ENCODE peak calls at places on chromosomes 5 and 9, in six cellular contexts. W is A549, Y is H1, I is suprapubic skin, O is ovary, R is transverse colon. S is an unnamed sample. For H3K4me1, the result is how much of the 10 kb centered on the place peaks cover.

GRCh38 chr5:2371419-2371710 is 380.1 kb downstream of the IRX2 start:
- DNase-seq in Y (no peak), O (no peak), I (no peak), W (no peak), R (no peak), S (no peak)

GRCh38 chr9:130698514-130698913 is 4.9 kb downstream of the EXOSC2 start:
- DNase-seq in W (no peak), I (no peak), O (no peak), R (no peak), Y (no peak), S (no peak)

GRCh38 chr9:135137398-135137832 is 49.9 kb downstream of the OLFM1 start:
- DNase-seq in W (no peak), O (no peak), Y (no peak), R (no peak), I (no peak), S (no peak)

GRCh38 chr9:136901516-136902258 is 15.4 kb downstream of the TRAF2 start:
- DNase-seq in Y (no peak), R (peak), W (peak), O (no peak), I (no peak), S (no peak)

GRCh38 chr9:98502311-98502975 is 206.3 kb downstream of the GABBR2 start:
- DNase-seq in I (no peak), Y (peak), R (no peak), W (no peak), O (no peak), S (no peak)

GRCh38 chr5:75265731-75266130 is 29.1 kb upstream of the ANKRD31 start:
- DNase-seq in W (peak), O (no peak), I (no peak), Y (no peak), R (no peak), S (no peak)

GRCh38 chr5:109516385-109516784 is 106.6 kb upstream of the PJA2 start:
- DNase-seq in O (no peak), W (no peak), R (no peak), I (no peak), Y (no peak), S (no peak)

GRCh38 chr9:105662184-105663104 is at the start of gene TAL2:
- DNase-seq in W (no peak), O (no peak), I (no peak), R (no peak), Y (no peak), S (no peak)

GRCh38 chr5:16918156-16918555 is 17.9 kb downstream of the MYO10 start:
- DNase-seq in I (no peak), W (no peak), Y (no peak), R (no peak), O (peak), S (no peak)

GRCh38 chr5:124456244-124456643 is 290.2 kb downstream of the ZNF608 start:
- DNase-seq in O (no peak), W (no peak), I (no peak), Y (no peak), R (no peak), S (no peak)

GRCh38 chr9:98442114-98442513 is 186.7 kb upstream of the TBC1D2 start:
- DNase-seq in Y (no peak), O (no peak), R (no peak), I (no peak), W (no peak), S (no peak)

GRCh38 chr5:60740322-60740721 is 40.4 kb upstream of the DEPDC1B start:
- DNase-seq in Y (no peak), O (no peak), I (no peak), R (no peak), W (no peak), S (no peak)

GRCh38 chr9:77807295-77807694 is 159.2 kb upstream of the GNA14 start:
- DNase-seq in I (no peak), W (peak), Y (no peak), R (no peak), O (no peak), S (no peak)

GRCh38 chr9:116951588-116952433 is 264.7 kb downstream of the TRIM32 start:
- DNase-seq in O (no peak), Y (no peak), I (no peak), W (peak), R (no peak), S (no peak)

GRCh38 chr9:95613670-95614069 is 96.9 kb upstream of the PTCH1 start:
- DNase-seq in W (no peak), Y (no peak), R (no peak), I (no peak), O (no peak), S (no peak)

GRCh38 chr5:149414405-149415244 is 35.5 kb upstream of the IL17B start:
- DNase-seq in R (no peak), I (no peak), Y (no peak), W (no peak), O (no peak), S (no peak)

GRCh38 chr9:24828687-24829086 is 283.0 kb upstream of the IZUMO3 start:
- DNase-seq in R (no peak), Y (no peak), W (no peak), O (no peak), I (no peak), S (no peak)

GRCh38 chr9:114012126-114012525 is 66.0 kb downstream of the AMBP start:
- DNase-seq in I (peak), O (no peak), Y (no peak), R (no peak), W (no peak), S (peak)

GRCh38 chr5:82274343-82275266 is 3.5 kb downstream of the RPS23 start:
- DNase-seq in R (no peak), I (no peak), W (peak), Y (peak), O (no peak), S (no peak)

GRCh38 chr5:167565555-167565954 is 725.9 kb upstream of the WWC1 start:
- DNase-seq in O (no peak), I (no peak), Y (no peak), W (peak), R (no peak), S (no peak)

GRCh38 chr9:136201609-136202448 is 3.1 kb downstream of the LHX3 start:
- DNase-seq in Y (peak), I (no peak), W (no peak), O (no peak), R (no peak), S (no peak)

GRCh38 chr9:96327694-96328352 is 25.8 kb upstream of the HSD17B3 start:
- DNase-seq in W (peak), O (no peak), R (peak), I (no peak), Y (no peak), S (peak)

GRCh38 chr5:5387789-5388188 is 34.7 kb upstream of the ICE1 start:
- DNase-seq in O (no peak), W (no peak), Y (no peak), R (no peak), I (no peak), S (no peak)

GRCh38 chr9:132857601-132858342 is 20.3 kb downstream of the AK8 start:
- DNase-seq in R (no peak), I (no peak), O (peak), Y (peak), W (no peak), S (no peak)

GRCh38 chr9:70625078-70625477 is 210.6 kb upstream of the KLF9 start:
- DNase-seq in I (no peak), Y (no peak), W (no peak), R (no peak), O (no peak), S (no peak)

GRCh38 chr9:68678430-68678829 is 26.6 kb upstream of the PIP5K1B start:
- DNase-seq in W (peak), Y (no peak), I (no peak), O (no peak), R (peak), S (no peak)

GRCh38 chr5:35229076-35230042 is 928 bp downstream of the PRLR start:
- DNase-seq in I (no peak), R (peak), O (no peak), W (peak), Y (peak), S (no peak)

GRCh38 chr5:143016777-143017374 is 246.7 kb downstream of the ARHGAP26 start:
- DNase-seq in W (peak), O (no peak), R (peak), I (no peak), Y (no peak), S (no peak)

GRCh38 chr5:134227259-134227658 is 1.4 kb upstream of the PPP2CA start:
- DNase-seq in W (peak), O (no peak), Y (peak), I (peak), R (peak), S (peak)

GRCh38 chr5:3324421-3325101 is 271.1 kb upstream of the IRX1 start:
- DNase-seq in R (no peak), I (peak), Y (no peak), O (no peak), W (no peak), S (no peak)

GRCh38 chr5:37664551-37664950 is 175.3 kb downstream of the GDNF start:
- DNase-seq in W (no peak), R (no peak), O (no peak), I (no peak), Y (no peak), S (no peak)
- H3K27ac ChIP-seq in W (no peak), R (no peak), O (no peak), I (no peak), Y (no peak), S (no peak)

GRCh38 chr9:32136700-32137339 is 247.6 kb upstream of the ACO1 start:
- DNase-seq in Y (no peak), O (no peak), I (no peak), W (peak), R (no peak), S (no peak)
- TF ChIP-seq EP300 in Y (no peak), O (no peak), I (no peak), W (no peak), R (no peak), S (no peak)

GRCh38 chr5:95216136-95216955 is 68.5 kb downstream of the MCTP1 start:
- DNase-seq in O (no peak), R (no peak), I (no peak), Y (no peak), W (no peak), S (no peak)
- H3K4me1 ChIP-seq in O (under half), R (under half), I (under half), Y (under half), W (under half), S (under half)

DNA sequence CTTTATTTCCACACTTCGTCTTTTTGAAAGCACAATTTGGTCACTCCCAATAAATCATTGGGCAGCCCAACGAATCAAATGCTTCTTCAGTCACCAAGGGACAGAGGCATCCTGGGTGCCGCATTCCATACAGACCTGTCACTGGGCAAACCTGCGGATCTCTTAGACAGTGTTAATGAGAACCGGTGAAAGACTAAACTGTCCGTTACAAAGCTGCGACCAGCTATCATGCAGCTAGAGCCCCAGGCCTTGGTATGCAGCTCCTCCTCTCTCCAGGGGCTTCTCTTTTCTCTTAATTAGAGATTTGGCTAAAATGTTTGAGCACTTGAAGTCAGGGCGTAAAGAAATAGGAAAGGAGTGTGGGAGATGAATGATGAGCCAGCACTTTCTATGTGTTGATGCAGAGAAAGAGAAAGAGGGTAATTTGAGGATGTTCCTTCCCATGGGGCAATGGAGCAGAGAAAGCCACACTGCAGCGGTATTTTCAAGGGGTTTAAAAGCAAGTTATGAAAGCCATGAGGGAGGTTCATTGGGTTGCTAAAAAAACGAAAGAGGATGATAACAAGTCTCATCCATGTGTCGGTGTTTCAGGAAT is 175.3 kb downstream of the RFK start:
- DNase-seq in W (no peak), O (no peak), I (no peak), Y (no peak), R (no peak), S (no peak)
- H3K27ac ChIP-seq in W (no peak), O (no peak), I (no peak), Y (no peak), R (no peak), S (no peak)

DNA sequence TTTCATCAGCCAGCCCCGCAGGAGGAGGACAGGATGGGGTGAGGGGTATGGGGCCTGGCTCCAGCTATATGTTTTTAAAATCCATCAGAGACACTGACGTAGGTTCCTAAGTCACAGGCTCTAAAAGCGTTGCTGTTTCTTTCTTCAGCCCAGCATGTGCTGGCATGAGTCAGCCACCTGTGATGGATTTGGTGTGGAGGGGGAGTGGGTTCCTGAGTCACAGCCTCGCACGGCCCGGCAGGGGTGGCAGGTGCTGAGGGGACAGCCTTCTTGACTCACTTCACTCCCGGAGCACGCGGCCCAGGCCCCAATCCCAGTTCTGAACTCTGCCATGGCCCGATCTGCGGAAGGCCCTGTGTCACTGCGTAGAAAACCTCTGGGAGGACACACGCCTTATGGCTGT is 38.8 kb upstream of the RPL26L1 start:
- DNase-seq in O (no peak), Y (no peak), W (peak), R (no peak), I (no peak), S (no peak)
- TF ChIP-seq EP300 in O (no peak), Y (no peak), W (peak), R (peak), I (peak), S (no peak)

DNA sequence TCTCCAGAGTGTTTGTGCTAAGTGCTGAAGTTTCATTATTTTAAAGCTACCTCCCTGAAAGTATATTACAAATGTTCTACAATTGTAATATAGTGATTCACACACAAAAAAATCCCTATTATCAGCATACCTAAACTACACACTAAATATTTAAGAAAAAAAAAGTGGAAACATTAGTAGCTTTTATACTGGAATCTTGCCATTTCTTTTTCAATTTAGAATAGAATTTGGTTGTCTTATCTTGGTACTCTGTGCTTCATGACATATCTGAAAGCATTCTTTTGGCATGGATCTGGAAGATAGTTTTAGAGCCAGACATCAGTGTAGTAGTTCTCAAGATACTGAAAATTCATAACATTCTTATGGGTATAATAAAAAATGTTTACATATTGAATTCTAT is 35.0 kb downstream of the SLC1A3 start:
- DNase-seq in O (no peak), R (no peak), W (no peak), Y (no peak), I (no peak), S (no peak)
- H3K4me1 ChIP-seq in O (under half), R (under half), W (under half), Y (under half), I (under half), S (under half)

GRCh38 chr5:122445070-122445469 is 133.0 kb downstream of the SNCAIP start:
- DNase-seq in W (no peak), O (no peak), I (no peak), R (no peak), Y (no peak), S (no peak)

GRCh38 chr5:122439645-122440044 is 127.6 kb downstream of the SNCAIP start:
- DNase-seq in O (no peak), Y (no peak), I (no peak), W (no peak), R (no peak), S (no peak)

GRCh38 chr5:122444411-122444810 is 132.4 kb downstream of the SNCAIP start:
- DNase-seq in W (no peak), R (no peak), I (no peak), O (no peak), Y (no peak), S (no peak)

GRCh38 chr5:122447072-122447471 is 135.0 kb downstream of the SNCAIP start:
- DNase-seq in R (no peak), I (no peak), Y (no peak), W (no peak), O (no peak), S (no peak)

DNA sequence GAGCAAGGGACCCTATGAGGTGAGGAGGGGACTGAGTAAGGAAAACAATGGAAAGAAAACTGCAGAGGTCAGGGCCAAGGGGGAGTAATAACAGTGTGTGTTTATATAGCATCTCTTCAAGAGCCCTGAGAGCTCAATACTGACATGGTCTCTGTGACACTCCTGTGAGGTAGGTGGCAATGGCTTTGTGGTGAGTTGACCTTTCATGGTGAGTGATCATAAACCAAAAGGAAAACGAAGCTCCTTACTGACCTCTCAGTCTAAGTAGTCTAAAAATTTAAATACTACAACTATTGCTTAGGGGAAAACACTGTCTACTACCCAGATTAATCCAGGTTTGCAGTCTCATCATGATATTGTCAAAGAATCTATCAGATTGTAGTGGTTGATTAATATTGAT is 130.9 kb downstream of the SNCAIP start:
- DNase-seq in O (no peak), R (no peak), Y (no peak), W (no peak), I (no peak), S (no peak)
- H3K27ac ChIP-seq in O (peak), R (no peak), Y (no peak), W (no peak), I (no peak), S (no peak)

GRCh38 chr9:76474419-76474818 is 15.4 kb downstream of the GCNT1 start:
- DNase-seq in W (no peak), I (no peak), Y (no peak), R (no peak), O (no peak), S (no peak)

GRCh38 chr9:76475691-76476090 is 16.7 kb downstream of the GCNT1 start:
- DNase-seq in O (no peak), R (no peak), W (no peak), I (no peak), Y (no peak), S (no peak)

DNA sequence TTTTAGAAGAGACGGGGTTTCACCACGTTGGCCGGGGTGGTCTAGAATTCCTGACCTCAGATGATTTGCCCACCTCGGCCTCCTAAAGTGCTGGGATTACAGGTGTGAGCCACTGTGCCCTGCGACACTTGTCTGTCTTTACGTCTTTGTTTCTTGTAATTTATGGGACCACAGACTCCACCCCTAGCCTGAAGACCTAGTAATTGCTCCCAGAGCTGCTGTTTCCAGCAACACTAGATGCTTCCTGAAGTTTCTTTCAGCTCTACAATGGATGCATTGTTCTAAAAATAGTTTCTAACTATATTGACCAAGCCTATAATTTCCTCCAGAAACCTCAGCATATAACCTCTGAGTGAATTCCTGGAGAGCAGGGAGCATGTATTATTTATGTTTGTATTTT is 13.9 kb downstream of the GCNT1 start:
- DNase-seq in I (no peak), O (no peak), Y (no peak), R (peak), W (no peak), S (no peak)
- TF ChIP-seq EP300 in I (no peak), O (no peak), Y (no peak), R (no peak), W (no peak), S (no peak)

GRCh38 chr9:127971357-127972315 is 9.2 kb downstream of the EEIG1 start:
- DNase-seq in W (no peak), O (no peak), R (no peak), I (no peak), Y (no peak), S (no peak)
- H3K4me1 ChIP-seq in W (half or more), O (half or more), R (half or more), I (half or more), Y (under half), S (half or more)

GRCh38 chr9:33127881-33128280 is 39.3 kb downstream of the B4GALT1 start:
- DNase-seq in Y (no peak), R (no peak), O (no peak), W (no peak), I (no peak), S (no peak)
- H3K27ac ChIP-seq in Y (no peak), R (no peak), O (no peak), W (no peak), I (no peak), S (no peak)

S was measured in tibial nerve.